ENCODE peak calls at places on chromosomes 5 and 9, in ten cellular contexts. E is sigmoid colon, A is bronchial epithelial cell, G is brain microvascular endothelial cell, H is ovary, K is A549, C is HepG2, V is choroid plexus epithelial cell, M is AG04450, Q is breast epithelium. X is an unnamed sample.

GRCh38 chr9:81522721-81523551 is 166.4 kb downstream of the TLE1 start:
- DNase-seq in E (no peak), A (peak; percentile 76), G (peak; percentile 59), H (no peak), K (peak; percentile 68), C (peak; percentile 77), V (peak; percentile 83), M (peak; percentile 11), Q (no peak), X (peak; percentile 81)

GRCh38 chr5:167072225-167072624 is 1219.2 kb upstream of the WWC1 start:
- DNase-seq in E (no peak), A (no peak), G (no peak), H (no peak), K (no peak), C (no peak), V (no peak), M (no peak), Q (no peak), X (peak; percentile 18)

GRCh38 chr5:41636605-41637004 is 126.2 kb upstream of the PLCXD3 start:
- DNase-seq in E (no peak), A (peak; percentile 11), G (peak; percentile 47), H (no peak), K (peak; percentile 48), C (peak; percentile 54), V (peak; percentile 69), M (no peak), Q (no peak), X (peak; percentile 50)

GRCh38 chr5:168920019-168920813 is 341.0 kb upstream of the PANK3 start:
- DNase-seq in E (no peak), A (no peak), G (no peak), H (no peak), K (no peak), C (no peak), V (no peak), M (no peak), Q (no peak), X (no peak)

GRCh38 chr9:6566409-6567139 is 79.0 kb downstream of the GLDC start:
- DNase-seq in E (no peak), A (peak; percentile 100), G (peak; percentile 97), H (no peak), K (peak; percentile 90), C (no peak), V (peak; percentile 95), M (peak; percentile 86), Q (no peak), X (peak; percentile 99)

GRCh38 chr5:82551220-82551619 is 273.1 kb upstream of the RPS23 start:
- DNase-seq in E (no peak), A (no peak), G (no peak), H (no peak), K (no peak), C (no peak), V (no peak), M (no peak), Q (no peak), X (no peak)

GRCh38 chr5:81786509-81786908 is 35.6 kb upstream of the SSBP2 start:
- DNase-seq in E (no peak), A (peak; percentile 97), G (no peak), H (no peak), K (no peak), C (no peak), V (no peak), M (no peak), Q (peak; percentile 57), X (no peak)

GRCh38 chr9:113996531-113997001 is 81.5 kb downstream of the AMBP start:
- DNase-seq in E (no peak), A (no peak), G (no peak), H (peak; percentile 12), K (no peak), C (no peak), V (no peak), M (no peak), Q (no peak), X (no peak)

GRCh38 chr5:126376443-126376842 is 46.8 kb upstream of the GRAMD2B start:
- DNase-seq in E (peak; percentile 76), A (no peak), G (no peak), H (no peak), K (no peak), C (no peak), V (no peak), M (no peak), Q (no peak), X (no peak)

GRCh38 chr5:56506586-56506985 is 273.5 kb upstream of the ANKRD55 start:
- DNase-seq in E (no peak), A (no peak), G (peak; percentile 34), H (no peak), K (peak; percentile 30), C (no peak), V (peak; percentile 46), M (no peak), Q (no peak), X (peak; percentile 16)

GRCh38 chr9:17802249-17802857 is 223.5 kb downstream of the SH3GL2 start:
- DNase-seq in E (no peak), A (peak; percentile 20), G (peak; percentile 9), H (no peak), K (peak; percentile 4), C (no peak), V (peak; percentile 43), M (no peak), Q (no peak), X (peak; percentile 41)

GRCh38 chr5:134581241-134581981 is 51.2 kb downstream of the SAR1B start:
- DNase-seq in E (peak; percentile 69), A (no peak), G (no peak), H (peak; percentile 62), K (no peak), C (no peak), V (no peak), M (no peak), Q (no peak), X (no peak)

GRCh38 chr9:107119735-107120134 is 163.3 kb upstream of the RAD23B start:
- DNase-seq in E (no peak), A (no peak), G (no peak), H (no peak), K (no peak), C (no peak), V (no peak), M (no peak), Q (no peak), X (no peak)

GRCh38 chr5:79567926-79568549 is 44.2 kb upstream of the TENT2 start:
- DNase-seq in E (no peak), A (peak; percentile 15), G (no peak), H (no peak), K (no peak), C (no peak), V (peak; percentile 38), M (no peak), Q (no peak), X (peak; percentile 49)

GRCh38 chr5:131505237-131505908 is 129.7 kb downstream of the RAPGEF6 start:
- DNase-seq in E (no peak), A (no peak), G (peak; percentile 6), H (no peak), K (no peak), C (no peak), V (no peak), M (no peak), Q (no peak), X (no peak)

GRCh38 chr5:78922879-78923621 is 62.1 kb downstream of the ARSB start:
- DNase-seq in E (no peak), A (no peak), G (no peak), H (no peak), K (no peak), C (no peak), V (no peak), M (no peak), Q (no peak), X (no peak)

GRCh38 chr9:16705121-16705604 is 165.3 kb downstream of the BNC2 start:
- DNase-seq in E (peak; percentile 93), A (peak; percentile 28), G (peak; percentile 98), H (peak; percentile 85), K (peak; percentile 99), C (no peak), V (peak; percentile 95), M (peak; percentile 83), Q (peak; percentile 41), X (peak; percentile 100)
- H3K4me3 ChIP-seq in E (peak overlapping the region; percentile 29), A (no peak overlapping the region), G (peak overlapping the region; percentile 10), H (peak overlapping the region; percentile 30), K (peak overlapping the region; percentile 44), C (no peak overlapping the region), V (peak overlapping the region; percentile 23), M (peak overlapping the region; percentile 50), Q (peak overlapping the region; percentile 39), X (peak overlapping the region; percentile 60)

DNA sequence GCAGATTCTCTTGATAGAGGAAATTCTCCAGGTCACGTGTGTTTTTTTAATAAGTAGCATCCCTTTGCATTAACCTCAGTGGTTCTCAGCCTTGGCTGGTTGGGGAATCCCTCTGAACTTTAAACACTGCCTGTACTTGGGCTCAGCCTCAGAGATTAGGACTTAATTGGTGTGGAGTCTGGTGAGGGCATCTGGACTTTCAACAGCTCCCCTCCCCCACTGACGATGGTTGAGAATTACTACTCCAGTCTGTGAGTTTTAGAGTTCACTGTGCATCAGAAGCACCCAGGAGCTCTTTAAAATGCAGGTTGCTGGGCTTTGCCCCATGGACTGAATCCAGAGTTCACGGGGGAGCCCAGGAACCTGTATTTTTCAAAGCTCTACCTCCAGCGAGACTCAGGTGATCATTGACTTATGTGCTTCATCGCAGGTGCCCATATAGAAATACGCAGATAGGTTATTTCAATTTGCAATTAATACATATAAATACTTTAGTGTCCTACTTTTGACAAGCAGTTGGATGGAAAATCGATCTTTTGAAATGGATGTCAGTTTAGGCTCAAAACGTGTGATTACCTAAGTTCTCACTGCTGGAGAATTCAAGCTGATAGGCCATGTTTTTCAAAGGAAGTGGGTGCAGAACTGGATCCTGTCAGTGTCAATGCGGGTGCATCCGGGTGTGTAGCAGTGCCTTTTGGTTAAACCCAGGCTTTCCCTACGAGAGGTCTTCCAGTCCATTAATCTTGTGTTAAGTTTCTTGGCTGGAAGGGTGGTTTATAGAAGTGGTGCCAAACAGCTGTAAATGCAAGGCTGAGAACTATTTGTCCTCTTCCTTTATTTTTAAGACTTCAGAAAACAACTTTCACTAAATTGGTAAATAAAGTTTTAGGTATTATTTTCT is 71.6 kb downstream of the DAPK1 start:
- DNase-seq in E (no peak), A (no peak), G (peak; percentile 15), H (peak; percentile 61), K (no peak), C (peak; percentile 91), V (peak; percentile 34), M (no peak), Q (no peak), X (no peak)
- TF ChIP-seq CTCF in E (no peak), A (no peak), G (no peak), H (no peak), K (no peak), C (peak; percentile 6), V (no peak), M (no peak), Q (no peak), X (no peak)

GRCh38 chr9:25397746-25398145 is 280.5 kb downstream of the TUSC1 start:
- DNase-seq in E (no peak), A (no peak), G (no peak), H (no peak), K (no peak), C (no peak), V (no peak), M (no peak), Q (no peak), X (no peak)
- H3K4me3 ChIP-seq in E (no peak overlapping the region), A (no peak overlapping the region), G (no peak overlapping the region), H (no peak overlapping the region), K (no peak overlapping the region), C (no peak overlapping the region), V (no peak overlapping the region), M (no peak overlapping the region), Q (no peak overlapping the region), X (no peak overlapping the region)

GRCh38 chr5:107533946-107534876 is 136.5 kb downstream of the EFNA5 start:
- DNase-seq in E (no peak), A (no peak), G (no peak), H (no peak), K (no peak), C (no peak), V (no peak), M (no peak), Q (no peak), X (no peak)
- TF ChIP-seq CTCF in E (no peak), A (no peak), G (no peak), H (no peak), K (no peak), C (no peak), V (no peak), M (no peak), Q (no peak), X (no peak)

X was measured in cardiac fibroblast.